ENCODE peak calls at places on chromosomes 2 and 18, in five cellular contexts. One of them, this sample, is unnamed.

GRCh38 chr2:197628043-197628500 is 47.3 kb downstream of the RFTN2 start:
- DNase-seq in HAP-1: no peak
- DNase-seq in SJSA1: no peak
- DNase-seq in Caco-2: no peak
- DNase-seq in mammary epithelial cell: peak; percentile 68
- DNase-seq in this sample: no peak

GRCh38 chr2:125644257-125644656 is 1011.7 kb upstream of the GYPC start:
- DNase-seq in mammary epithelial cell: no peak
- DNase-seq in Caco-2: no peak
- DNase-seq in HAP-1: no peak
- DNase-seq in SJSA1: no peak
- DNase-seq in this sample: no peak

GRCh38 chr2:128477026-128477820 is 158.6 kb upstream of the HS6ST1 start:
- DNase-seq in SJSA1: no peak
- DNase-seq in Caco-2: no peak
- DNase-seq in mammary epithelial cell: no peak
- DNase-seq in HAP-1: no peak
- DNase-seq in this sample: no peak

GRCh38 chr2:44433841-44434240 is 72.1 kb downstream of the CAMKMT start:
- DNase-seq in Caco-2: peak; percentile 14
- DNase-seq in HAP-1: no peak
- DNase-seq in SJSA1: no peak
- DNase-seq in mammary epithelial cell: peak; percentile 20
- DNase-seq in this sample: no peak

GRCh38 chr18:21194871-21195771 is 46.9 kb upstream of the GREB1L start:
- DNase-seq in SJSA1: peak; percentile 30
- DNase-seq in HAP-1: peak; percentile 62
- DNase-seq in mammary epithelial cell: peak; percentile 58
- DNase-seq in Caco-2: no peak
- DNase-seq in this sample: no peak

GRCh38 chr2:52874706-52875105 is 892.9 kb upstream of the CHAC2 start:
- DNase-seq in Caco-2: no peak
- DNase-seq in mammary epithelial cell: no peak
- DNase-seq in SJSA1: no peak
- DNase-seq in HAP-1: no peak
- DNase-seq in this sample: no peak

GRCh38 chr2:150578481-150578880 is 91.0 kb upstream of the RND3 start:
- DNase-seq in mammary epithelial cell: no peak
- DNase-seq in HAP-1: no peak
- DNase-seq in SJSA1: no peak
- DNase-seq in Caco-2: no peak
- DNase-seq in this sample: no peak

GRCh38 chr2:18701981-18702380 is 112.6 kb upstream of the NT5C1B start:
- DNase-seq in mammary epithelial cell: peak; percentile 60
- DNase-seq in SJSA1: no peak
- DNase-seq in Caco-2: no peak
- DNase-seq in HAP-1: no peak
- DNase-seq in this sample: no peak

GRCh38 chr2:119384971-119385370 is 18.2 kb downstream of the DBI start:
- DNase-seq in SJSA1: no peak
- DNase-seq in mammary epithelial cell: no peak
- DNase-seq in Caco-2: no peak
- DNase-seq in HAP-1: no peak
- DNase-seq in this sample: no peak

GRCh38 chr2:27086722-27087446 is at the start of gene KHK:
- DNase-seq in HAP-1: peak; percentile 37
- DNase-seq in SJSA1: no peak
- DNase-seq in mammary epithelial cell: no peak
- DNase-seq in Caco-2: peak; percentile 76
- DNase-seq in this sample: no peak

GRCh38 chr2:111161971-111162370 is 41.3 kb downstream of the BCL2L11 start:
- DNase-seq in SJSA1: no peak
- DNase-seq in mammary epithelial cell: no peak
- DNase-seq in HAP-1: no peak
- DNase-seq in Caco-2: no peak
- DNase-seq in this sample: no peak

GRCh38 chr2:179677746-179678505 is 183.5 kb downstream of the ZNF385B start:
- DNase-seq in Caco-2: no peak
- DNase-seq in HAP-1: no peak
- DNase-seq in SJSA1: no peak
- DNase-seq in mammary epithelial cell: no peak
- DNase-seq in this sample: no peak

GRCh38 chr18:79529991-79530390 is 134.3 kb downstream of the NFATC1 start:
- DNase-seq in SJSA1: no peak
- DNase-seq in HAP-1: no peak
- DNase-seq in mammary epithelial cell: no peak
- DNase-seq in Caco-2: no peak
- DNase-seq in this sample: no peak

GRCh38 chr2:232382331-232383225 is 4.0 kb downstream of the ALPP start:
- DNase-seq in Caco-2: no peak
- DNase-seq in HAP-1: no peak
- DNase-seq in mammary epithelial cell: no peak
- DNase-seq in SJSA1: no peak
- DNase-seq in this sample: no peak

GRCh38 chr2:21256006-21256405 is 132.2 kb downstream of the TDRD15 start:
- DNase-seq in SJSA1: no peak
- DNase-seq in HAP-1: no peak
- DNase-seq in mammary epithelial cell: peak; percentile 81
- DNase-seq in Caco-2: no peak
- DNase-seq in this sample: no peak

GRCh38 chr18:2933995-2934394 is 78.9 kb downstream of the LPIN2 start:
- DNase-seq in mammary epithelial cell: no peak
- DNase-seq in HAP-1: no peak
- DNase-seq in Caco-2: no peak
- DNase-seq in SJSA1: no peak
- DNase-seq in this sample: no peak

GRCh38 chr18:21327101-21327500 is 85.1 kb downstream of the GREB1L start:
- DNase-seq in HAP-1: no peak
- DNase-seq in mammary epithelial cell: peak; percentile 41
- DNase-seq in Caco-2: peak; percentile 12
- DNase-seq in SJSA1: no peak
- DNase-seq in this sample: no peak

GRCh38 chr2:61055557-61055956 is 10.1 kb upstream of the SANBR start:
- DNase-seq in SJSA1: peak; percentile 19
- DNase-seq in mammary epithelial cell: no peak
- DNase-seq in HAP-1: no peak
- DNase-seq in Caco-2: peak; percentile 7
- DNase-seq in this sample: no peak

GRCh38 chr2:27020337-27020948 is 12.3 kb upstream of the TMEM214 start:
- DNase-seq in HAP-1: no peak
- DNase-seq in mammary epithelial cell: no peak
- DNase-seq in SJSA1: no peak
- DNase-seq in Caco-2: no peak
- DNase-seq in this sample: no peak

GRCh38 chr2:124602759-124603158 is 577.7 kb downstream of the CNTNAP5 start:
- DNase-seq in SJSA1: no peak
- DNase-seq in HAP-1: no peak
- DNase-seq in mammary epithelial cell: no peak
- DNase-seq in Caco-2: no peak
- DNase-seq in this sample: no peak

GRCh38 chr18:61435064-61435652 is 101.9 kb downstream of the CDH20 start:
- DNase-seq in HAP-1: peak; percentile 37
- DNase-seq in mammary epithelial cell: no peak
- DNase-seq in Caco-2: peak; percentile 11
- DNase-seq in SJSA1: no peak
- DNase-seq in this sample: peak; percentile 29

GRCh38 chr18:58005036-58005435 is 39.0 kb upstream of the NEDD4L start:
- DNase-seq in HAP-1: no peak
- DNase-seq in SJSA1: no peak
- DNase-seq in Caco-2: no peak
- DNase-seq in mammary epithelial cell: peak; percentile 52
- DNase-seq in this sample: no peak

GRCh38 chr2:213235741-213236140 is 48.5 kb upstream of the SPAG16 start:
- DNase-seq in mammary epithelial cell: no peak
- DNase-seq in Caco-2: no peak
- DNase-seq in SJSA1: no peak
- DNase-seq in HAP-1: no peak
- DNase-seq in this sample: no peak
- H3K4me1 ChIP-seq in mammary epithelial cell: peaks cover 11% of the 10 kb centered on the region
- H3K4me1 ChIP-seq in Caco-2: peaks cover 48% of the 10 kb centered on the region
- H3K4me1 ChIP-seq in SJSA1: peaks cover 44% of the 10 kb centered on the region
- H3K4me1 ChIP-seq in HAP-1: peaks cover 3% of the 10 kb centered on the region
- H3K4me1 ChIP-seq in this sample: no peaks in the 10 kb centered on the region

GRCh38 chr2:45732946-45733345 is 81.5 kb downstream of the PRKCE start:
- DNase-seq in SJSA1: peak; percentile 5
- DNase-seq in HAP-1: no peak
- DNase-seq in mammary epithelial cell: no peak
- DNase-seq in Caco-2: no peak
- DNase-seq in this sample: no peak

GRCh38 chr2:45731146-45731545 is 79.7 kb downstream of the PRKCE start:
- DNase-seq in HAP-1: no peak
- DNase-seq in mammary epithelial cell: peak; percentile 16
- DNase-seq in Caco-2: no peak
- DNase-seq in SJSA1: no peak
- DNase-seq in this sample: no peak

GRCh38 chr2:45732436-45732835 is 81.0 kb downstream of the PRKCE start:
- DNase-seq in Caco-2: no peak
- DNase-seq in SJSA1: no peak
- DNase-seq in mammary epithelial cell: no peak
- DNase-seq in HAP-1: no peak
- DNase-seq in this sample: no peak

GRCh38 chr2:45728458-45728942 is 77.0 kb downstream of the PRKCE start:
- DNase-seq in SJSA1: no peak
- DNase-seq in mammary epithelial cell: no peak
- DNase-seq in HAP-1: no peak
- DNase-seq in Caco-2: no peak
- DNase-seq in this sample: no peak

DNA sequence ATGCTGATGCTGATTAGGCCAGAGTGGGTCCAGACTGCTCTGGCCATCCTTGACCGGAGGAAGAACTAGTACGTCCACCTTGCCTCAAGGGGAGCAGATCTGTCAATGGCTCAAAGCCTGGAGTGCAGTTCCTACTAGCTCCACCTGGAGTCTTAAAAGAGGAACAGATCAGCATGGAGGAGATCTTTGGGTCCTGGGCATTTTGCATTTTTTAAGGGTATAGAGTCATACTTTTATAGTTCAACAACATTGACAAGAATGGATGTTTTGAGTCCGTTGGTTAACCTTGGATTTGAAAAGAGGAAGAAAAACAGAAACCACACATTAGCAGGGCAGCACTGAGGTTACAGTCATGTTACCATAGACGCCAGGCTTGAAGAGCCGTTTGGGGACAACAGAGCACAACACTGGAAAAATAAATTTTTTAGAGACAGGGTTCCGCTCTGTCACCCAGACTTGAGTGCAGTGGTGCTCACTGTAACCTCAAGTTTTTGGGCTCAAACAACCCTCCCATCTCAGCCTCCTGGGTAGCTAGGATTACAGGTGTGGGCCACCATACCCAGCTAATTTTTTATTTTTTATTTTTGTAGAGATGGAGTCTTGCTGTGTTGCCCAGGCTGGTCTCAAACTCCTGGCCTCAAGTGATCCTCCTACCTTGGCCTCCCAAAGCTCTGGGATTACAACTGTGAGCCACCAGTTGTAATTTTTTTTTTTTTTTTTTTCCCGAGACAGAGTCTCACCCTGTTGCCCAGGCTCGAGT is 78.5 kb downstream of the PRKCE start:
- DNase-seq in HAP-1: no peak
- DNase-seq in Caco-2: peak; percentile 44
- DNase-seq in SJSA1: no peak
- DNase-seq in mammary epithelial cell: no peak
- DNase-seq in this sample: no peak
- H3K4me1 ChIP-seq in HAP-1: no peaks in the 10 kb centered on the region
- H3K4me1 ChIP-seq in Caco-2: no peaks in the 10 kb centered on the region
- H3K4me1 ChIP-seq in SJSA1: no peaks in the 10 kb centered on the region
- H3K4me1 ChIP-seq in mammary epithelial cell: no peaks in the 10 kb centered on the region
- H3K4me1 ChIP-seq in this sample: peaks cover 1% of the 10 kb centered on the region

DNA sequence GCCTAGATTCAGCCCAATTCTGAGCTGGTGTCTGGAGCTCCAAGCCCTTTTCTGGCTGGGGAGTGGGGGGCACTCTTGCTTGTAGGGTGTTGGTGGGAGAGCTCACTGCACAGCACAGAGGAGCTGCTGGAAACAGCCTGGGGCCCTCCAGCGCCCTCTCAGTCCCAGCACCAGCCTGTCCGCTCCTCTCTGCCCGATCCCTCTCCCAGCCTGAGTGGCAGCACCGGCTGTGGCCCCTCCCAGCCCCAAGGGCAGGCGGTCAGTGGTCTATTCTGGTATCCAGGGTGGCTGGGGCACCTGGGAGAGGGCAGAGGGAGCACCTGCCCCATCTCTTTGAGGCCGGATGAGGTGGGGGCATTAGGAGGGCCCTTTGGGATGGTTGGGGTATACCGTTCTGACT is 13.2 kb upstream of the DES start:
- DNase-seq in HAP-1: no peak
- DNase-seq in SJSA1: no peak
- DNase-seq in Caco-2: no peak
- DNase-seq in mammary epithelial cell: no peak
- DNase-seq in this sample: no peak
- H3K4me1 ChIP-seq in HAP-1: no peaks in the 10 kb centered on the region
- H3K4me1 ChIP-seq in SJSA1: peaks cover 8% of the 10 kb centered on the region
- H3K4me1 ChIP-seq in Caco-2: peaks cover 10% of the 10 kb centered on the region
- H3K4me1 ChIP-seq in mammary epithelial cell: no peaks in the 10 kb centered on the region
- H3K4me1 ChIP-seq in this sample: peaks cover 4% of the 10 kb centered on the region

DNA sequence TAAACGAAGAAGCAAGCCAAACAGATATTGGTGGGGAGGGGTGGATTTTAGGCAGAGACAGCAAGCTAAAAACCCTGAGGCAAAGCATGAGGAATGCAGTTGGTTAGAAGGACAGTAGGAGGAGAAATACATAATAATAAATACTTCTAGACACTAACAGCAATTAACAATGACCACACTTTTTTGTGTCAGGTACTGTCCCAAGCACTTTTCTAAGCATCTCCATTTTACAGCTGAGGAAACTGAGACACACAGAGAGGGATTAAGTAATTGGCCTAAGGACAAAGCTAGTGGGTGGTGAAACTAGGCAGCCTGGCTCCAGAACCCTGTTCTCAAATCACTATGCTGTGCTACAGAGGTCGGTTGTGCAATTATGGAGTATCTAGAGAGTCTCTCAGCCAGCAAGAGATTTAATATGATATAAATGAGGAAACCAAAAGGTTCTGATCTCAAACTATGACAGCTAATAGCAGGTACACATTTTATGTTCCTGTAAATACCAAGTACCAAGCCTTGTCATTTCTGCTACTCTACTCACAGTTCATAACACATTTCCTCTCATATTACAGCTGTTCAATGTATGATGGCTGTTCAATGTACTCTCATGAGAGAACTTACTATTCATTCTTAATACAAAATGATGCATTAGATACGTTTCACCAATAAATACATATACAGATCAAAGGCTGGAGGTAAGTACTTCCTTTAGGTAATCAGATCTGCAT is 5.3 kb downstream of the MAP4K3 start:
- DNase-seq in mammary epithelial cell: peak; percentile 70
- DNase-seq in SJSA1: no peak
- DNase-seq in Caco-2: no peak
- DNase-seq in HAP-1: peak; percentile 92
- DNase-seq in this sample: no peak
- H3K4me1 ChIP-seq in mammary epithelial cell: peaks cover 31% of the 10 kb centered on the region
- H3K4me1 ChIP-seq in SJSA1: peaks cover 36% of the 10 kb centered on the region
- H3K4me1 ChIP-seq in Caco-2: peaks cover 29% of the 10 kb centered on the region
- H3K4me1 ChIP-seq in HAP-1: peaks cover 69% of the 10 kb centered on the region
- H3K4me1 ChIP-seq in this sample: peaks cover 3% of the 10 kb centered on the region

GRCh38 chr18:44805643-44806042 is 125.0 kb downstream of the SETBP1 start:
- DNase-seq in SJSA1: no peak
- DNase-seq in HAP-1: no peak
- DNase-seq in Caco-2: no peak
- DNase-seq in mammary epithelial cell: no peak
- DNase-seq in this sample: no peak
- H3K4me1 ChIP-seq in SJSA1: peaks cover 22% of the 10 kb centered on the region
- H3K4me1 ChIP-seq in HAP-1: no peaks in the 10 kb centered on the region
- H3K4me1 ChIP-seq in Caco-2: peaks cover 42% of the 10 kb centered on the region
- H3K4me1 ChIP-seq in mammary epithelial cell: no peaks in the 10 kb centered on the region
- H3K4me1 ChIP-seq in this sample: no peaks in the 10 kb centered on the region